ENCODE peak calls at places on chromosome 1, in nine cellular contexts. P is A549, V is IMR-90, L is HTR-8/SVneo, R is GM04504, B is D341Med, H is HFF-Myc, W is smooth muscle cell of the brain vasculature, J is RWPE1. N is an unnamed sample.

GRCh38 chr1:59903136-59903754 is 23.3 kb downstream of the CYP2J2 start:
- DNase-seq in P (peak; percentile 13), V (no peak), L (no peak), R (no peak), B (peak; percentile 55), H (no peak), W (no peak), J (peak; percentile 32), N (no peak)

GRCh38 chr1:9984253-9984652 is 12.8 kb upstream of the RBP7 start:
- DNase-seq in P (no peak), V (no peak), L (no peak), R (no peak), B (no peak), H (no peak), W (no peak), J (no peak), N (no peak)

GRCh38 chr1:216193839-216194443 is 229.3 kb downstream of the USH2A start:
- DNase-seq in P (no peak), V (no peak), L (no peak), R (no peak), B (peak; percentile 29), H (no peak), W (no peak), J (no peak), N (no peak)

GRCh38 chr1:30952098-30952497 is 43.5 kb upstream of the SDC3 start:
- DNase-seq in P (no peak), V (no peak), L (no peak), R (no peak), B (no peak), H (no peak), W (no peak), J (no peak), N (no peak)

GRCh38 chr1:245463392-245464165 is 308.8 kb downstream of the KIF26B start:
- DNase-seq in P (no peak), V (no peak), L (no peak), R (no peak), B (no peak), H (no peak), W (no peak), J (no peak), N (no peak)

GRCh38 chr1:227759345-227760300 is 24.4 kb downstream of the SNAP47 start:
- DNase-seq in P (no peak), V (peak; percentile 99), L (peak; percentile 97), R (peak; percentile 94), B (no peak), H (peak; percentile 96), W (peak; percentile 95), J (peak; percentile 94), N (no peak)

GRCh38 chr1:92488416-92488815 is 1.7 kb upstream of the GFI1 start:
- DNase-seq in P (no peak), V (no peak), L (no peak), R (no peak), B (no peak), H (no peak), W (no peak), J (no peak), N (no peak)

GRCh38 chr1:205676002-205676401 is 4.3 kb downstream of the SLC45A3 start:
- DNase-seq in P (no peak), V (no peak), L (no peak), R (no peak), B (no peak), H (no peak), W (no peak), J (no peak), N (no peak)

GRCh38 chr1:227437495-227438008 is 119.3 kb upstream of the CDC42BPA start:
- DNase-seq in P (peak; percentile 87), V (peak; percentile 68), L (peak; percentile 86), R (no peak), B (peak; percentile 71), H (no peak), W (peak; percentile 39), J (peak; percentile 90), N (no peak)

GRCh38 chr1:4652631-4653327 is 1.6 kb upstream of the AJAP1 start:
- DNase-seq in P (peak; percentile 62), V (no peak), L (peak; percentile 47), R (no peak), B (peak; percentile 86), H (no peak), W (no peak), J (peak; percentile 53), N (peak; percentile 62)

GRCh38 chr1:158289722-158290570 is at the start of gene CD1C:
- DNase-seq in P (no peak), V (no peak), L (no peak), R (no peak), B (no peak), H (no peak), W (no peak), J (no peak), N (no peak)

N was measured in D721Med.